ENCODE peak calls at places on chromosomes 3 and 15, in five cellular contexts. One of them, this sample, is unnamed.

GRCh38 chr15:68829068-68829467 is 8.4 kb upstream of the ANP32A start:
- DNase-seq in SK-N-SH: no peak
- DNase-seq in GM23248: peak
- DNase-seq in HCT116: no peak
- DNase-seq in PC-3: peak
- DNase-seq in this sample: peak

GRCh38 chr3:135805752-135806151 is 159.8 kb upstream of the PPP2R3A start:
- DNase-seq in PC-3: no peak
- DNase-seq in HCT116: no peak
- DNase-seq in GM23248: no peak
- DNase-seq in SK-N-SH: no peak
- DNase-seq in this sample: no peak

GRCh38 chr15:75677601-75678323 is 30.1 kb downstream of the SNX33 start:
- DNase-seq in PC-3: no peak
- DNase-seq in GM23248: no peak
- DNase-seq in HCT116: no peak
- DNase-seq in SK-N-SH: no peak
- DNase-seq in this sample: peak

GRCh38 chr3:157063926-157064325 is 96.0 kb downstream of the CCNL1 start:
- DNase-seq in HCT116: no peak
- DNase-seq in SK-N-SH: no peak
- DNase-seq in GM23248: no peak
- DNase-seq in PC-3: no peak
- DNase-seq in this sample: no peak

GRCh38 chr15:88897456-88898194 is 2.3 kb upstream of the HAPLN3 start:
- DNase-seq in PC-3: peak
- DNase-seq in SK-N-SH: peak
- DNase-seq in HCT116: no peak
- DNase-seq in GM23248: peak
- DNase-seq in this sample: peak

GRCh38 chr3:27758083-27758482 is 36.0 kb upstream of the EOMES start:
- DNase-seq in PC-3: peak
- DNase-seq in SK-N-SH: no peak
- DNase-seq in GM23248: peak
- DNase-seq in HCT116: peak
- DNase-seq in this sample: no peak

GRCh38 chr3:141575879-141576743 is 89.3 kb downstream of the RASA2 start:
- DNase-seq in SK-N-SH: peak
- DNase-seq in PC-3: peak
- DNase-seq in HCT116: no peak
- DNase-seq in GM23248: peak
- DNase-seq in this sample: no peak

GRCh38 chr15:74133703-74134386 is 3.5 kb downstream of the ISLR2 start:
- DNase-seq in HCT116: no peak
- DNase-seq in GM23248: no peak
- DNase-seq in PC-3: no peak
- DNase-seq in SK-N-SH: no peak
- DNase-seq in this sample: peak

GRCh38 chr15:62066663-62067447 is at the start of gene C2CD4A:
- DNase-seq in PC-3: peak
- DNase-seq in GM23248: peak
- DNase-seq in HCT116: peak
- DNase-seq in SK-N-SH: no peak
- DNase-seq in this sample: peak

GRCh38 chr3:69182588-69183299 is 60.3 kb upstream of the LMOD3 start:
- DNase-seq in PC-3: no peak
- DNase-seq in SK-N-SH: no peak
- DNase-seq in GM23248: peak
- DNase-seq in HCT116: no peak
- DNase-seq in this sample: no peak

GRCh38 chr15:67543348-67543718 is 830 bp downstream of the MAP2K5 start:
- DNase-seq in SK-N-SH: peak
- DNase-seq in HCT116: no peak
- DNase-seq in PC-3: peak
- DNase-seq in GM23248: peak
- DNase-seq in this sample: peak

GRCh38 chr3:70264122-70264780 is 48.2 kb downstream of the MDFIC2 start:
- DNase-seq in SK-N-SH: no peak
- DNase-seq in HCT116: no peak
- DNase-seq in GM23248: peak
- DNase-seq in PC-3: peak
- DNase-seq in this sample: no peak

GRCh38 chr3:127546970-127547733 is 43.4 kb downstream of the TPRA1 start:
- DNase-seq in HCT116: no peak
- DNase-seq in GM23248: no peak
- DNase-seq in SK-N-SH: peak
- DNase-seq in PC-3: no peak
- DNase-seq in this sample: peak

GRCh38 chr3:78912217-78912616 is 855.6 kb downstream of the ROBO1 start:
- DNase-seq in GM23248: no peak
- DNase-seq in SK-N-SH: peak
- DNase-seq in HCT116: no peak
- DNase-seq in PC-3: no peak
- DNase-seq in this sample: no peak

GRCh38 chr3:117019082-117019713 is 309.6 kb downstream of the TUSC7 start:
- DNase-seq in SK-N-SH: peak
- DNase-seq in GM23248: peak
- DNase-seq in PC-3: peak
- DNase-seq in HCT116: no peak
- DNase-seq in this sample: peak

GRCh38 chr3:127485396-127486170 is 105.0 kb downstream of the TPRA1 start:
- DNase-seq in GM23248: peak
- DNase-seq in PC-3: no peak
- DNase-seq in SK-N-SH: no peak
- DNase-seq in HCT116: no peak
- DNase-seq in this sample: no peak

GRCh38 chr15:77002954-77003912 is 8.3 kb downstream of the PSTPIP1 start:
- DNase-seq in GM23248: no peak
- DNase-seq in PC-3: no peak
- DNase-seq in HCT116: no peak
- DNase-seq in SK-N-SH: no peak
- DNase-seq in this sample: no peak

GRCh38 chr3:8625991-8626390 is 18.6 kb downstream of the SSUH2 start:
- DNase-seq in PC-3: peak
- DNase-seq in GM23248: peak
- DNase-seq in SK-N-SH: no peak
- DNase-seq in HCT116: peak
- DNase-seq in this sample: no peak

GRCh38 chr3:197135212-197135611 is 105.6 kb upstream of the MELTF start:
- DNase-seq in PC-3: peak
- DNase-seq in SK-N-SH: no peak
- DNase-seq in GM23248: peak
- DNase-seq in HCT116: no peak
- DNase-seq in this sample: no peak

GRCh38 chr15:29566914-29567313 is 255.4 kb downstream of the TJP1 start:
- DNase-seq in HCT116: no peak
- DNase-seq in PC-3: no peak
- DNase-seq in GM23248: no peak
- DNase-seq in SK-N-SH: no peak
- DNase-seq in this sample: peak

GRCh38 chr15:79874242-79874641 is 22.6 kb downstream of the MTHFS start:
- DNase-seq in SK-N-SH: no peak
- DNase-seq in GM23248: no peak
- DNase-seq in PC-3: peak
- DNase-seq in HCT116: peak
- DNase-seq in this sample: no peak

GRCh38 chr3:98457543-98457942 is 5.5 kb upstream of the OR5K1 start:
- DNase-seq in SK-N-SH: no peak
- DNase-seq in PC-3: no peak
- DNase-seq in HCT116: no peak
- DNase-seq in GM23248: no peak
- DNase-seq in this sample: no peak

GRCh38 chr15:43056696-43057095 is 49.1 kb downstream of the UBR1 start:
- DNase-seq in GM23248: no peak
- DNase-seq in HCT116: no peak
- DNase-seq in SK-N-SH: no peak
- DNase-seq in PC-3: no peak
- DNase-seq in this sample: no peak

GRCh38 chr15:95932141-95932540 is 398.4 kb upstream of the NR2F2 start:
- DNase-seq in GM23248: no peak
- DNase-seq in SK-N-SH: no peak
- DNase-seq in HCT116: no peak
- DNase-seq in PC-3: peak
- DNase-seq in this sample: no peak

GRCh38 chr15:43376017-43376705 is 5.3 kb downstream of the TUBGCP4 start:
- DNase-seq in PC-3: peak
- DNase-seq in GM23248: peak
- DNase-seq in HCT116: peak
- DNase-seq in SK-N-SH: peak
- DNase-seq in this sample: peak

GRCh38 chr3:184481924-184482671 is 79.5 kb upstream of the EPHB3 start:
- DNase-seq in PC-3: no peak
- DNase-seq in GM23248: no peak
- DNase-seq in SK-N-SH: no peak
- DNase-seq in HCT116: no peak
- DNase-seq in this sample: no peak

GRCh38 chr3:137946341-137946973 is 63.5 kb upstream of the CLDN18 start:
- DNase-seq in PC-3: peak
- DNase-seq in SK-N-SH: peak
- DNase-seq in GM23248: peak
- DNase-seq in HCT116: peak
- DNase-seq in this sample: peak

GRCh38 chr3:28924744-28925360 is 356.0 kb upstream of the RBMS3 start:
- DNase-seq in HCT116: no peak
- DNase-seq in GM23248: peak
- DNase-seq in SK-N-SH: no peak
- DNase-seq in PC-3: peak
- DNase-seq in this sample: no peak

GRCh38 chr3:143170676-143171075 is 51.1 kb downstream of the CHST2 start:
- DNase-seq in SK-N-SH: no peak
- DNase-seq in PC-3: no peak
- DNase-seq in GM23248: peak
- DNase-seq in HCT116: no peak
- DNase-seq in this sample: no peak
- H3K9ac ChIP-seq in SK-N-SH: no peak
- H3K9ac ChIP-seq in PC-3: no peak
- H3K9ac ChIP-seq in GM23248: no peak
- H3K9ac ChIP-seq in HCT116: no peak
- H3K9ac ChIP-seq in this sample: no peak

GRCh38 chr3:62197613-62198012 is 175.7 kb downstream of the FEZF2 start:
- DNase-seq in PC-3: no peak
- DNase-seq in SK-N-SH: no peak
- DNase-seq in GM23248: no peak
- DNase-seq in HCT116: no peak
- DNase-seq in this sample: no peak
- H3K4me3 ChIP-seq in PC-3: no peak
- H3K4me3 ChIP-seq in SK-N-SH: no peak
- H3K4me3 ChIP-seq in GM23248: no peak
- H3K4me3 ChIP-seq in HCT116: no peak
- H3K4me3 ChIP-seq in this sample: no peak

GRCh38 chr3:114351822-114352145 is 58.0 kb downstream of the TIGIT start:
- DNase-seq in HCT116: no peak
- DNase-seq in GM23248: no peak
- DNase-seq in SK-N-SH: no peak
- DNase-seq in PC-3: no peak
- DNase-seq in this sample: no peak
- TF ChIP-seq EZH2phosphoT487 in HCT116: no peak
- TF ChIP-seq EZH2phosphoT487 in GM23248: no peak
- TF ChIP-seq EZH2phosphoT487 in SK-N-SH: no peak
- TF ChIP-seq EZH2phosphoT487 in PC-3: no peak
- TF ChIP-seq EZH2phosphoT487 in this sample: no peak

DNA sequence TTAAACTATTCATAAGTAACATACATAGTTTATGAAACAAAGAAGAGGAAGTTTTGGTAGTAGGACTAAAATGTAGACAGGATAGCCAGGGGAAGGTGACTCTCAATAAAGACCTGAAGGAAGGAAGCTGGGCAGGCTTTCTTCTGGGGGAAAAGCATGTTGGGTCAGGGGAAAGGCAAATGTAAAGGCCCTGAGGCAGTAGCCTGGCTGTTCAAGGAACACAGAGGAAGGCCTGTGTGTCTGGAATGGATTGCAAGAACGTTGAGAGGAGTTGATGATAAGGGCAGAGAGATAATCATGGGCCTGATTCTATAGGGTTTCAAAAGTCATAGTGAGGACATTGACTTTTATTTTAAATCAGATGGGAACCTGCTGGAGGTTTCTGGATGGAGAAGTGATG is 167.6 kb downstream of the SNRK start:
- DNase-seq in PC-3: no peak
- DNase-seq in SK-N-SH: no peak
- DNase-seq in GM23248: no peak
- DNase-seq in HCT116: no peak
- DNase-seq in this sample: no peak
- H3K9ac ChIP-seq in PC-3: no peak
- H3K9ac ChIP-seq in SK-N-SH: no peak
- H3K9ac ChIP-seq in GM23248: no peak
- H3K9ac ChIP-seq in HCT116: no peak
- H3K9ac ChIP-seq in this sample: no peak